ENCODE peak calls at places on chromosomes 6 and 20, in six cellular contexts. M, R, G, C, J and H are unnamed samples. For H3K4me1, the result is how much of the 10 kb centered on the place peaks cover.

GRCh38 chr6:108560463-108561308 is at the start of gene FOXO3:
- DNase-seq in J (peak), G (peak), R (peak), C (peak), M (peak), H (peak)

GRCh38 chr20:48626226-48626937 is 201.4 kb downstream of the PREX1 start:
- DNase-seq in M (no peak), J (no peak), C (no peak), G (no peak), R (no peak), H (peak)

GRCh38 chr6:163189609-163190008 is 224.9 kb upstream of the QKI start:
- DNase-seq in R (peak), J (no peak), G (no peak), M (no peak), C (no peak), H (no peak)

GRCh38 chr20:63130654-63131577 is 85.0 kb downstream of the YTHDF1 start:
- DNase-seq in R (no peak), M (no peak), J (no peak), G (no peak), C (peak), H (no peak)

GRCh38 chr6:22954749-22955385 is 385.5 kb downstream of the HDGFL1 start:
- DNase-seq in J (no peak), R (no peak), G (no peak), C (no peak), M (no peak), H (no peak)

GRCh38 chr6:107800564-107801164 is 23.4 kb downstream of the SCML4 start:
- DNase-seq in M (no peak), J (no peak), C (no peak), G (no peak), R (no peak), H (peak)

GRCh38 chr6:110356778-110357177 is 1.4 kb downstream of the METTL24 start:
- DNase-seq in J (peak), R (no peak), C (peak), G (no peak), M (no peak), H (no peak)

GRCh38 chr6:127102299-127102698 is 16.2 kb upstream of the RSPO3 start:
- DNase-seq in M (no peak), C (no peak), G (no peak), R (no peak), J (no peak), H (no peak)

GRCh38 chr6:149335924-149336323 is 18.4 kb downstream of the TAB2 start:
- DNase-seq in R (no peak), G (no peak), M (peak), C (no peak), J (no peak), H (no peak)

GRCh38 chr6:168717491-168717890 is 276.5 kb downstream of the SMOC2 start:
- DNase-seq in J (no peak), R (no peak), C (no peak), G (no peak), M (no peak), H (no peak)

GRCh38 chr6:133630651-133631050 is 258.3 kb upstream of the TCF21 start:
- DNase-seq in J (no peak), M (no peak), R (no peak), C (no peak), G (no peak), H (no peak)

GRCh38 chr6:157037165-157037564 is 260.0 kb downstream of the ARID1B start:
- DNase-seq in M (no peak), G (no peak), R (no peak), C (no peak), J (no peak), H (no peak)

GRCh38 chr6:151370509-151371078 is 20.8 kb downstream of the ZBTB2 start:
- DNase-seq in M (no peak), C (no peak), R (no peak), G (no peak), J (no peak), H (no peak)

GRCh38 chr6:166786704-166787293 is 159.7 kb upstream of the RPS6KA2 start:
- DNase-seq in R (no peak), G (no peak), J (no peak), C (no peak), M (no peak), H (no peak)

GRCh38 chr20:24792641-24793495 is 156.2 kb upstream of the CST7 start:
- DNase-seq in C (no peak), M (no peak), R (no peak), J (no peak), G (no peak), H (no peak)

GRCh38 chr6:95866732-95867131 is 149.0 kb upstream of the FUT9 start:
- DNase-seq in C (no peak), G (no peak), M (no peak), J (no peak), R (peak), H (no peak)

GRCh38 chr20:32089637-32090330 is 19.7 kb upstream of the TM9SF4 start:
- DNase-seq in G (no peak), J (no peak), C (no peak), M (no peak), R (no peak), H (no peak)

GRCh38 chr20:51831891-51832675 is 29.8 kb upstream of the SALL4 start:
- DNase-seq in M (no peak), C (no peak), R (no peak), J (no peak), G (no peak), H (no peak)

DNA sequence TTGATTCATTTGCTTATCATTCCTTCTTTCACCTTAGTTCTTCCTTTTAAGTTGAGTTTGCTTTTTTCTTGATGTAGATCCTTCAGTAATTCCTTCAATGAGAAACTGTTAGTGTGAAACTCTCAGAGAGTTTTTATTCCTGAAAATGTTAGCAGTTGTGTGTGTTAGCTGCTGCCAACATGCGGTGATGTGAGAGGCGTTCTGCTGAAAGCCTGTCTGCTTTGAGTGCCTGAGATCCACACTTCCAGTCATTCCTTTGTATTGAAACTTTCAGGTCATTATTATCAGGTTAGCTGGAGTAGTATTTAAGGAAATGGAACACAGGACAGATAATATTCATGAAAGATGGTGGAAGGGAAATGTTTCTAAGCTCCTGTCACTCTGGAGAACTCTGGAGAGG is 70.0 kb upstream of the SUPT3H start:
- DNase-seq in R (no peak), C (no peak), J (no peak), M (no peak), G (no peak), H (no peak)
- H3K4me1 ChIP-seq in R (under half), C (under half), J (under half), M (under half), G (under half), H (half or more)

GRCh38 chr6:49664817-49665216 is 28.2 kb upstream of the RHAG start:
- DNase-seq in J (no peak), R (no peak), C (no peak), G (no peak), M (no peak), H (no peak)

GRCh38 chr6:49666480-49666879 is 29.8 kb upstream of the RHAG start:
- DNase-seq in M (no peak), R (no peak), C (no peak), G (no peak), J (no peak), H (no peak)

GRCh38 chr6:49662877-49663231 is 26.2 kb upstream of the RHAG start:
- DNase-seq in R (no peak), M (no peak), C (no peak), G (no peak), J (no peak), H (no peak)

GRCh38 chr6:49668083-49668511 is 31.5 kb upstream of the RHAG start:
- DNase-seq in J (no peak), C (no peak), M (no peak), R (no peak), G (no peak), H (no peak)

GRCh38 chr6:49666930-49667369 is 30.3 kb upstream of the RHAG start:
- DNase-seq in R (no peak), M (no peak), G (no peak), J (no peak), C (no peak), H (no peak)
- H3K4me3 ChIP-seq in R (no peak), M (no peak), G (no peak), J (no peak), C (no peak), H (no peak)

GRCh38 chr6:55545791-55546190 is 33.2 kb downstream of the HMGCLL1 start:
- DNase-seq in M (no peak), C (no peak), G (no peak), R (no peak), J (no peak), H (no peak)
- H3K4me1 ChIP-seq in M (under half), C (under half), G (under half), R (under half), J (under half), H (under half)

GRCh38 chr20:23146857-23147256 is 60.7 kb upstream of the CD93 start:
- DNase-seq in M (no peak), J (no peak), R (no peak), G (no peak), C (no peak), H (no peak)

GRCh38 chr20:23144856-23145255 is 58.7 kb upstream of the CD93 start:
- DNase-seq in C (peak), J (no peak), M (no peak), R (no peak), G (no peak), H (no peak)

GRCh38 chr20:23143986-23144695 is 58.0 kb upstream of the CD93 start:
- DNase-seq in M (no peak), G (no peak), R (no peak), C (peak), J (no peak), H (no peak)

GRCh38 chr20:23146111-23146640 is 60.1 kb upstream of the CD93 start:
- DNase-seq in G (no peak), M (no peak), R (no peak), C (peak), J (no peak), H (no peak)

GRCh38 chr20:23145281-23145700 is 59.2 kb upstream of the CD93 start:
- DNase-seq in R (no peak), M (peak), G (peak), J (no peak), C (peak), H (no peak)
- H3K4me3 ChIP-seq in R (no peak), M (no peak), G (no peak), J (no peak), C (no peak), H (no peak)

DNA sequence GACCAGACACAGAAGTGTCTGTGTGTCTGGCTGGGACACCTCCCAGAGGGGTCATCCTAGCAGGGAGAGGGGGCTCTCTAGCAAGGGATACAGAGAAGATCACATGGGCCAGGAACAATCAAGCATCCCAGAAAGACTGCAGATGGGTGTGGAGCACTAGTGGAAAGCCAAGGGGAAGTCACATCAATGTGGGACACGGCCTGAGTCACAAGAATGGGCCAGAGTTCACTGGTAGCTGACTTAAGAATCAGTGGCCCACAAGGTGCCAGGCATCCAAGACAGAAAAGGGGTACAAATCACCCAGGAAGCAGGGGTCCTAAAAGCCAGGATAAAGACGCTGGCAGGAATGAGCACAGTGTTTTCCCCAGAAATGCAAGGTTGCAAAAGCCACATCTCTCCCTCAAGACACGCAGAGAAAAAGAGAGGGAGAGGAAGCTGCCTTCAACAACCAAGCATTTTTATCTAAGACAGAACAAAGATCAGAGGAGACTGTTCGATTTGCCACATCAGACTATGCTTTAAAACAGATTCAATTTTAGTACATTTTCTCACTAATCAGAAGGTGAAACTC is 113.6 kb upstream of the DST start:
- DNase-seq in C (no peak), M (no peak), J (no peak), G (no peak), R (no peak), H (no peak)
- H3K4me1 ChIP-seq in C (half or more), M (half or more), J (under half), G (half or more), R (under half), H (under half)

DNA sequence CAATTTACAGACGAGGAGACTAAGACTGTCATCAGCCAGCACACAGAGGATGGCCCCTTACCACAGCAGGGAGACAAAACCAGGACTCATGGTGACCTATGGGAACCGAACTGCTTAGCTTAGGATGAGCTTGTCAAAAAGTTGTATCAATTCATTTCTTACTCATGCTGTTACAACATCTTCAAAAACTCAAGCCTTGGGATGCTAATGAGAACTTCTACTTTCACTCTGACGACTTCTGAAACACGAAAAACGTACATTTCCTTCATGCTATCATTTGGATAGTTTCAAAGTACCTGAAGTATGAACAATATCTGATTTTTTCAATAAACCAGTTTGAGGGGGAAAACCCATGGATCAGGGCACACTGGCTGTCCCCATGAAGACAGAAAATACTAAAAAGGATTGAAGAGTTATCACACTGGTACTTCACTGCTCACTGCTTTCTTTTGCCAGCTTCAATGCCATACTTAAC is 31.9 kb downstream of the HIVEP2 start:
- DNase-seq in C (no peak), M (no peak), R (no peak), J (no peak), G (no peak), H (no peak)
- H3K4me3 ChIP-seq in C (no peak), M (no peak), R (no peak), J (no peak), G (peak), H (peak)

DNA sequence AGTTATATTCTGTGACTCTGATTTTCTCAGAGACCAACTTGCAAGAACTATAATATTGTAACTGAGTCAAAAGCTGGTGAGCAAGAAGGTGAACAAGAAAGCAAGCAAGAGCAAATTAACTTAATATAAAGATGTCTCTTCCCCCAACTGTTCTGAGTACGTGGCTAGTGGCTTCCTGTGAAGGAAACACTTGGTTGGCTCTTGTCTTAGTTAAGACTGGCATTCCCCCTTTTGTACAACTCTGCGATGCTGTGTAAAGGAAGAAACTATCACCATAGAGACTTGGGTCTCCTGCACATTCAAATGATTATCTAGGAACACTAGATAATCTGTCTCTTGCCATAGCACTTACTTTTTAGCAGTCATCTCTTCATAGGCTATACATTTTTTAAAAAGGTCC is 47.3 kb upstream of the TNFAIP3 start:
- DNase-seq in R (no peak), J (no peak), M (no peak), G (no peak), C (no peak), H (peak)
- H3K4me1 ChIP-seq in R (under half), J (under half), M (under half), G (under half), C (half or more), H (half or more)

DNA sequence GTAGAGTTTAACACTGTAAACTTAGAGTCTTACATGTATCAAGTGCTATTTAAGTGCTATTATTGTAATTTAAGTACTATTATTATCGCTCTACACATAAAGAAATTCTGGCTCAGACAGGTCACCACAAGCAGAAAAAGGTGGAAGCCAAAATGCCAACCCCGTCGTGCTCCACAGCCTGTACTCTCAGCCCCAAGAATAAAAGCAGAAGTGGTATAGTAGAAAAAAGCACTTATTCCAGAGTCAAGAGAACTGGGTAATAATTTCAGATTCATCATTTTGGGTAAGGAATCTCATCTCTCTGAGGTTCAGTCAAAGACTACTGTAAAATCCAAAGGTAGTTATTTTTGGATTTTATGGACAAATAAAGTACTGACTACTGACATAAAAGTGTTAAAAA is 946 bp downstream of the ZUP1 start:
- DNase-seq in C (no peak), M (no peak), G (no peak), J (no peak), R (no peak), H (no peak)
- H3K4me3 ChIP-seq in C (peak), M (peak), G (peak), J (peak), R (peak), H (peak)